ENCODE peak calls at places on chromosomes 6 and 20, in nine cellular contexts. One of them, this sample, is unnamed.

GRCh38 chr6:17574871-17575560 is 25.1 kb upstream of the FAM8A1 start:
- DNase-seq in transverse colon: no peak
- DNase-seq in neural progenitor cell: no peak
- DNase-seq in left ventricle myocardium inferior: no peak
- DNase-seq in suprapubic skin: no peak
- DNase-seq in thoracic aorta: no peak
- DNase-seq in cardiac fibroblast: peak; percentile 84
- DNase-seq in adrenal gland: no peak
- DNase-seq in fibroblast of pulmonary artery: peak; percentile 71
- DNase-seq in this sample: peak; percentile 70

GRCh38 chr6:145963216-145964068 is 716 bp downstream of the SHPRH start:
- DNase-seq in suprapubic skin: peak; percentile 85
- DNase-seq in transverse colon: peak; percentile 44
- DNase-seq in thoracic aorta: peak; percentile 2
- DNase-seq in fibroblast of pulmonary artery: peak; percentile 51
- DNase-seq in neural progenitor cell: peak; percentile 78
- DNase-seq in cardiac fibroblast: peak; percentile 46
- DNase-seq in adrenal gland: no peak
- DNase-seq in left ventricle myocardium inferior: peak; percentile 38
- DNase-seq in this sample: no peak

GRCh38 chr6:107767637-107768036 is 56.5 kb downstream of the SCML4 start:
- DNase-seq in cardiac fibroblast: no peak
- DNase-seq in thoracic aorta: no peak
- DNase-seq in transverse colon: no peak
- DNase-seq in left ventricle myocardium inferior: no peak
- DNase-seq in suprapubic skin: no peak
- DNase-seq in fibroblast of pulmonary artery: no peak
- DNase-seq in neural progenitor cell: peak; percentile 9
- DNase-seq in adrenal gland: no peak
- DNase-seq in this sample: no peak

GRCh38 chr6:127484207-127484858 is 25.1 kb upstream of the KIAA0408 start:
- DNase-seq in neural progenitor cell: no peak
- DNase-seq in transverse colon: no peak
- DNase-seq in fibroblast of pulmonary artery: peak; percentile 51
- DNase-seq in suprapubic skin: no peak
- DNase-seq in adrenal gland: no peak
- DNase-seq in left ventricle myocardium inferior: no peak
- DNase-seq in thoracic aorta: no peak
- DNase-seq in cardiac fibroblast: peak; percentile 80
- DNase-seq in this sample: no peak

GRCh38 chr6:113182370-113183141 is 674.6 kb upstream of the MARCKS start:
- DNase-seq in left ventricle myocardium inferior: no peak
- DNase-seq in thoracic aorta: no peak
- DNase-seq in suprapubic skin: no peak
- DNase-seq in cardiac fibroblast: peak; percentile 91
- DNase-seq in neural progenitor cell: no peak
- DNase-seq in fibroblast of pulmonary artery: peak; percentile 83
- DNase-seq in adrenal gland: no peak
- DNase-seq in transverse colon: no peak
- DNase-seq in this sample: peak; percentile 53

GRCh38 chr6:169141706-169142705 is 111.6 kb downstream of the THBS2 start:
- DNase-seq in left ventricle myocardium inferior: peak; percentile 75
- DNase-seq in neural progenitor cell: no peak
- DNase-seq in suprapubic skin: no peak
- DNase-seq in thoracic aorta: no peak
- DNase-seq in fibroblast of pulmonary artery: peak; percentile 34
- DNase-seq in transverse colon: peak; percentile 24
- DNase-seq in adrenal gland: no peak
- DNase-seq in cardiac fibroblast: peak; percentile 32
- DNase-seq in this sample: no peak

GRCh38 chr6:64013061-64013410 is 377.4 kb downstream of the PHF3 start:
- DNase-seq in transverse colon: no peak
- DNase-seq in fibroblast of pulmonary artery: peak; percentile 55
- DNase-seq in adrenal gland: no peak
- DNase-seq in suprapubic skin: no peak
- DNase-seq in cardiac fibroblast: peak; percentile 10
- DNase-seq in thoracic aorta: no peak
- DNase-seq in neural progenitor cell: no peak
- DNase-seq in left ventricle myocardium inferior: no peak
- DNase-seq in this sample: no peak

GRCh38 chr6:25583906-25584305 is 68.1 kb upstream of the SCGN start:
- DNase-seq in left ventricle myocardium inferior: no peak
- DNase-seq in adrenal gland: peak; percentile 47
- DNase-seq in fibroblast of pulmonary artery: no peak
- DNase-seq in transverse colon: no peak
- DNase-seq in cardiac fibroblast: no peak
- DNase-seq in suprapubic skin: no peak
- DNase-seq in neural progenitor cell: no peak
- DNase-seq in thoracic aorta: no peak
- DNase-seq in this sample: no peak

GRCh38 chr6:15389759-15390723 is 144.2 kb downstream of the JARID2 start:
- DNase-seq in cardiac fibroblast: peak; percentile 64
- DNase-seq in transverse colon: no peak
- DNase-seq in adrenal gland: no peak
- DNase-seq in thoracic aorta: no peak
- DNase-seq in fibroblast of pulmonary artery: peak; percentile 78
- DNase-seq in neural progenitor cell: peak; percentile 87
- DNase-seq in left ventricle myocardium inferior: no peak
- DNase-seq in suprapubic skin: no peak
- DNase-seq in this sample: no peak

GRCh38 chr20:20892328-20892727 is 179.9 kb upstream of the RALGAPA2 start:
- DNase-seq in suprapubic skin: no peak
- DNase-seq in adrenal gland: no peak
- DNase-seq in neural progenitor cell: no peak
- DNase-seq in fibroblast of pulmonary artery: no peak
- DNase-seq in transverse colon: no peak
- DNase-seq in thoracic aorta: no peak
- DNase-seq in cardiac fibroblast: no peak
- DNase-seq in left ventricle myocardium inferior: no peak
- DNase-seq in this sample: no peak

GRCh38 chr6:162904069-162904663 is 176.4 kb downstream of the PACRG start:
- DNase-seq in adrenal gland: no peak
- DNase-seq in thoracic aorta: no peak
- DNase-seq in neural progenitor cell: no peak
- DNase-seq in left ventricle myocardium inferior: no peak
- DNase-seq in transverse colon: no peak
- DNase-seq in cardiac fibroblast: no peak
- DNase-seq in suprapubic skin: no peak
- DNase-seq in fibroblast of pulmonary artery: no peak
- DNase-seq in this sample: no peak

GRCh38 chr6:17988422-17988944 is 1.0 kb upstream of the KIF13A start:
- DNase-seq in thoracic aorta: no peak
- DNase-seq in left ventricle myocardium inferior: no peak
- DNase-seq in transverse colon: peak; percentile 17
- DNase-seq in cardiac fibroblast: no peak
- DNase-seq in fibroblast of pulmonary artery: no peak
- DNase-seq in suprapubic skin: no peak
- DNase-seq in adrenal gland: no peak
- DNase-seq in neural progenitor cell: no peak
- DNase-seq in this sample: no peak

GRCh38 chr6:35496851-35497570 is at the start of gene TEAD3:
- DNase-seq in neural progenitor cell: peak; percentile 96
- DNase-seq in cardiac fibroblast: peak; percentile 71
- DNase-seq in transverse colon: peak; percentile 74
- DNase-seq in suprapubic skin: no peak
- DNase-seq in fibroblast of pulmonary artery: peak; percentile 61
- DNase-seq in thoracic aorta: no peak
- DNase-seq in adrenal gland: no peak
- DNase-seq in left ventricle myocardium inferior: peak; percentile 64
- DNase-seq in this sample: no peak

GRCh38 chr6:122381494-122382083 is 17.9 kb upstream of the HSF2 start:
- DNase-seq in suprapubic skin: no peak
- DNase-seq in adrenal gland: peak; percentile 73
- DNase-seq in neural progenitor cell: peak; percentile 83
- DNase-seq in cardiac fibroblast: peak; percentile 85
- DNase-seq in left ventricle myocardium inferior: peak; percentile 20
- DNase-seq in transverse colon: peak; percentile 49
- DNase-seq in fibroblast of pulmonary artery: peak; percentile 86
- DNase-seq in thoracic aorta: no peak
- DNase-seq in this sample: peak; percentile 31

GRCh38 chr6:10534418-10534760 is 13.2 kb downstream of the GCNT2 start:
- DNase-seq in transverse colon: no peak
- DNase-seq in left ventricle myocardium inferior: no peak
- DNase-seq in adrenal gland: no peak
- DNase-seq in cardiac fibroblast: no peak
- DNase-seq in fibroblast of pulmonary artery: no peak
- DNase-seq in suprapubic skin: no peak
- DNase-seq in neural progenitor cell: peak; percentile 52
- DNase-seq in thoracic aorta: no peak
- DNase-seq in this sample: no peak

GRCh38 chr20:35355372-35355771 is 56.4 kb downstream of the UQCC1 start:
- DNase-seq in cardiac fibroblast: no peak
- DNase-seq in left ventricle myocardium inferior: no peak
- DNase-seq in fibroblast of pulmonary artery: no peak
- DNase-seq in thoracic aorta: no peak
- DNase-seq in transverse colon: no peak
- DNase-seq in adrenal gland: no peak
- DNase-seq in suprapubic skin: no peak
- DNase-seq in neural progenitor cell: no peak
- DNase-seq in this sample: no peak

GRCh38 chr6:167817016-167817415 is 9.7 kb upstream of the AFDN start:
- DNase-seq in left ventricle myocardium inferior: no peak
- DNase-seq in neural progenitor cell: no peak
- DNase-seq in fibroblast of pulmonary artery: no peak
- DNase-seq in adrenal gland: no peak
- DNase-seq in transverse colon: no peak
- DNase-seq in thoracic aorta: no peak
- DNase-seq in suprapubic skin: no peak
- DNase-seq in cardiac fibroblast: no peak
- DNase-seq in this sample: no peak
- TF ChIP-seq CTCF in left ventricle myocardium inferior: no peak
- TF ChIP-seq CTCF in neural progenitor cell: no peak
- TF ChIP-seq CTCF in fibroblast of pulmonary artery: no peak
- TF ChIP-seq CTCF in adrenal gland: no peak
- TF ChIP-seq CTCF in transverse colon: no peak
- TF ChIP-seq CTCF in thoracic aorta: no peak
- TF ChIP-seq CTCF in suprapubic skin: no peak
- TF ChIP-seq CTCF in cardiac fibroblast: no peak
- TF ChIP-seq CTCF in this sample: no peak

GRCh38 chr6:139124887-139125672 is 9.8 kb upstream of the HECA start:
- DNase-seq in fibroblast of pulmonary artery: peak; percentile 87
- DNase-seq in cardiac fibroblast: peak; percentile 87
- DNase-seq in transverse colon: peak; percentile 82
- DNase-seq in adrenal gland: peak; percentile 78
- DNase-seq in suprapubic skin: no peak
- DNase-seq in left ventricle myocardium inferior: peak; percentile 42
- DNase-seq in thoracic aorta: no peak
- DNase-seq in neural progenitor cell: peak; percentile 65
- DNase-seq in this sample: no peak
- H3K4me3 ChIP-seq in fibroblast of pulmonary artery: no peak overlapping the region
- H3K4me3 ChIP-seq in cardiac fibroblast: no peak overlapping the region
- H3K4me3 ChIP-seq in transverse colon: no peak overlapping the region
- H3K4me3 ChIP-seq in adrenal gland: no peak overlapping the region
- H3K4me3 ChIP-seq in suprapubic skin: no peak overlapping the region
- H3K4me3 ChIP-seq in left ventricle myocardium inferior: no peak overlapping the region
- H3K4me3 ChIP-seq in thoracic aorta: no peak overlapping the region
- H3K4me3 ChIP-seq in neural progenitor cell: no peak overlapping the region
- H3K4me3 ChIP-seq in this sample: no peak overlapping the region

DNA sequence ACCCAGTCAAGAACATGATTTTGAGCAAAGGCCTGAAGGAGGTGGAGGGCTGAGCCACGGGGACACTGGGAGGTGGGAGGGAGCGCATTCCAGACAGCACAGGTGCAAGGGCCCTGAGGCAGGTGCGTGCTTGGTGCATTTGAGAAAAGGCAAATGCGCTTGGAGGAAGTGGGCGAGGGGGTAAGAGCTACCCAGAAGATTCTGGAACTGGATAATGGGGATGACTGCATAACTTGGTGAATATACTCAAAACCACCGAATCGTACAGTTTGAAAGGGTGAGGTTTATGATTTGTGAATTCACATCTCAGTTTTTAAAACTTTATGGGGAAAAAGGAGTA is 9.8 kb downstream of the PREX1 start:
- DNase-seq in thoracic aorta: no peak
- DNase-seq in left ventricle myocardium inferior: no peak
- DNase-seq in cardiac fibroblast: no peak
- DNase-seq in adrenal gland: no peak
- DNase-seq in transverse colon: no peak
- DNase-seq in fibroblast of pulmonary artery: no peak
- DNase-seq in suprapubic skin: no peak
- DNase-seq in neural progenitor cell: no peak
- DNase-seq in this sample: no peak
- TF ChIP-seq CTCF in thoracic aorta: no peak
- TF ChIP-seq CTCF in left ventricle myocardium inferior: no peak
- TF ChIP-seq CTCF in cardiac fibroblast: no peak
- TF ChIP-seq CTCF in adrenal gland: no peak
- TF ChIP-seq CTCF in transverse colon: no peak
- TF ChIP-seq CTCF in fibroblast of pulmonary artery: no peak
- TF ChIP-seq CTCF in suprapubic skin: no peak
- TF ChIP-seq CTCF in neural progenitor cell: no peak
- TF ChIP-seq CTCF in this sample: no peak

DNA sequence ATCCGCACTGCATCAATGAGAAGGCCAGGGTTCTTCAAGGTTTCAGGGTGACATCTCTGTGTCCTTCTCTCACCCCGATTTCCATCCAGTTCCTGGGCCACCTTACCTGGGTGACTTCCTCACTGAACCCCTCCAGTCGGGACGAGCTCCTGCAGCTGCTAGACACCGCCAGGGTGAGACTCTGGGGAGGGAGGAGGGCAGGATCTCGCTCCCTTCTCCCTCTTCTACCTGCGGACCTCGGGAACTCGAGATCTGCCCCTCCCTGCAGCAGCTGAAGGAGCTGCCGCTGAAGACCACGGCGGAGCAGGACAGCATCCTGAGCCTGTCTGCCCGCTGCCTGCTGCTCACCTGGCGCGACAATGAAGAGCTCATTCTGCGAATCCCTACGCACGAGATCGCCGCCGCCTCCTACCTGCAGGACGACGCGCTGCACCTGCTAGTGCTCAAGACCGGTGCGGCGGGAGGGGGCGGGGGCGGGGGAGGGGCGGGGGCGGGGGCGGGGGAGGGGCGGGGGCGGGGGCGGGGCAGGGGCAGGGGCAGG is 7.5 kb downstream of the CCM2L start:
- DNase-seq in adrenal gland: no peak
- DNase-seq in neural progenitor cell: peak; percentile 93
- DNase-seq in fibroblast of pulmonary artery: no peak
- DNase-seq in left ventricle myocardium inferior: no peak
- DNase-seq in transverse colon: peak; percentile 54
- DNase-seq in thoracic aorta: no peak
- DNase-seq in cardiac fibroblast: no peak
- DNase-seq in suprapubic skin: no peak
- DNase-seq in this sample: no peak
- H3K4me3 ChIP-seq in adrenal gland: no peak overlapping the region
- H3K4me3 ChIP-seq in neural progenitor cell: peak overlapping the region; percentile 83
- H3K4me3 ChIP-seq in fibroblast of pulmonary artery: no peak overlapping the region
- H3K4me3 ChIP-seq in left ventricle myocardium inferior: no peak overlapping the region
- H3K4me3 ChIP-seq in transverse colon: no peak overlapping the region
- H3K4me3 ChIP-seq in thoracic aorta: no peak overlapping the region
- H3K4me3 ChIP-seq in cardiac fibroblast: no peak overlapping the region
- H3K4me3 ChIP-seq in suprapubic skin: peak overlapping the region; percentile 59
- H3K4me3 ChIP-seq in this sample: no peak overlapping the region

This sample was measured in AG04449.